ENCODE peak calls at places on chromosomes 4 and X, in five cellular contexts. J, Q, I, L and D are unnamed samples.

GRCh38 chr4:165326831-165327210 is 648 bp upstream of the MSMO1 start:
- DNase-seq in J (peak), Q (no peak), I (no peak), L (peak), D (peak)

GRCh38 chrX:107826286-107827136 is 845 bp downstream of the MID2 start:
- DNase-seq in J (no peak), L (no peak), Q (peak), I (peak), D (peak)

GRCh38 chr4:6617246-6617645 is 23.2 kb upstream of the MRFAP1 start:
- DNase-seq in I (no peak), Q (no peak), L (no peak), J (no peak), D (no peak)

GRCh38 chr4:101647710-101648034 is 142.9 kb upstream of the BANK1 start:
- DNase-seq in I (no peak), J (no peak), L (no peak), Q (no peak), D (no peak)

GRCh38 chrX:102044496-102044895 is 81.0 kb upstream of the TCEAL2 start:
- DNase-seq in Q (no peak), J (no peak), I (no peak), L (no peak), D (no peak)

GRCh38 chrX:111447298-111447697 is 35.3 kb upstream of the DCX start:
- DNase-seq in L (peak), J (no peak), Q (peak), I (no peak), D (no peak)

GRCh38 chr4:83285022-83285387 is 407 bp upstream of the COQ2 start:
- DNase-seq in J (peak), Q (peak), L (peak), I (no peak), D (no peak)

GRCh38 chrX:53990201-53990600 is 54.1 kb downstream of the PHF8 start:
- DNase-seq in I (no peak), Q (no peak), L (no peak), J (no peak), D (no peak)

GRCh38 chrX:9622128-9622527 is 143.5 kb downstream of the GPR143 start:
- DNase-seq in Q (no peak), I (no peak), L (no peak), J (no peak), D (no peak)

GRCh38 chr4:13289391-13289790 is 194.7 kb downstream of the RAB28 start:
- DNase-seq in I (no peak), J (no peak), Q (no peak), L (no peak), D (no peak)

GRCh38 chr4:43837604-43838003 is 611.0 kb downstream of the KCTD8 start:
- DNase-seq in I (no peak), J (no peak), L (no peak), Q (no peak), D (no peak)

GRCh38 chr4:75939890-75940691 is 722 bp downstream of the NAAA start:
- DNase-seq in Q (no peak), L (peak), J (peak), I (peak), D (peak)